ENCODE peak calls at places on chromosomes 2 and 18, in eight cellular contexts. F is esophagus muscularis mucosa, X is lower lobe of right lung, Z is GM23338, Q is fibroblast of lung, I is A549, E is heart left ventricle, S is neural progenitor cell. O is an unnamed sample. For H3K4me1, the result is how much of the 10 kb centered on the place peaks cover.

GRCh38 chr2:118665784-118666529 is 181.5 kb downstream of the EN1 start:
- DNase-seq in F (peak), X (no peak), Z (no peak), Q (no peak), I (no peak), E (no peak), S (no peak), O (no peak)

GRCh38 chr2:199456383-199457146 is 1.2 kb downstream of the SATB2 start:
- DNase-seq in F (no peak), X (no peak), Z (no peak), Q (no peak), I (no peak), E (no peak), S (peak), O (no peak)

GRCh38 chr2:186641807-186642321 is 52.0 kb upstream of the FAM171B start:
- DNase-seq in F (no peak), X (no peak), Z (peak), Q (peak), I (peak), E (peak), S (peak), O (no peak)

GRCh38 chr2:108184421-108184820 is 55.3 kb upstream of the SULT1C3 start:
- DNase-seq in F (no peak), X (no peak), Z (peak), Q (peak), I (peak), E (no peak), S (peak), O (no peak)

GRCh38 chr2:75047907-75048625 is 89.6 kb downstream of the POLE4 start:
- DNase-seq in F (no peak), X (no peak), Z (no peak), Q (peak), I (peak), E (no peak), S (no peak), O (no peak)

GRCh38 chr2:39696072-39696471 is 30.4 kb downstream of the TMEM178A start:
- DNase-seq in F (no peak), X (no peak), Z (peak), Q (peak), I (peak), E (no peak), S (no peak), O (no peak)

GRCh38 chr2:121129692-121130091 is 155.3 kb downstream of the TFCP2L1 start:
- DNase-seq in F (no peak), X (no peak), Z (no peak), Q (no peak), I (no peak), E (no peak), S (no peak), O (no peak)

GRCh38 chr2:23684540-23685176 is 242.3 kb downstream of the ATAD2B start:
- DNase-seq in F (no peak), X (no peak), Z (no peak), Q (no peak), I (no peak), E (no peak), S (peak), O (no peak)

GRCh38 chr2:101473911-101474751 is 781 bp downstream of the RFX8 start:
- DNase-seq in F (no peak), X (peak), Z (peak), Q (peak), I (no peak), E (peak), S (peak), O (peak)

GRCh38 chr2:232137346-232137745 is 175.8 kb downstream of the DIS3L2 start:
- DNase-seq in F (no peak), X (no peak), Z (no peak), Q (no peak), I (no peak), E (no peak), S (no peak), O (no peak)

GRCh38 chr2:232139171-232139594 is 177.7 kb downstream of the DIS3L2 start:
- DNase-seq in F (no peak), X (no peak), Z (no peak), Q (no peak), I (no peak), E (no peak), S (no peak), O (no peak)

GRCh38 chr2:232138441-232138840 is 176.9 kb downstream of the DIS3L2 start:
- DNase-seq in F (no peak), X (no peak), Z (no peak), Q (no peak), I (no peak), E (no peak), S (no peak), O (no peak)

GRCh38 chr2:232139786-232140562 is 178.5 kb downstream of the DIS3L2 start:
- DNase-seq in F (no peak), X (no peak), Z (no peak), Q (no peak), I (no peak), E (no peak), S (no peak), O (no peak)

DNA sequence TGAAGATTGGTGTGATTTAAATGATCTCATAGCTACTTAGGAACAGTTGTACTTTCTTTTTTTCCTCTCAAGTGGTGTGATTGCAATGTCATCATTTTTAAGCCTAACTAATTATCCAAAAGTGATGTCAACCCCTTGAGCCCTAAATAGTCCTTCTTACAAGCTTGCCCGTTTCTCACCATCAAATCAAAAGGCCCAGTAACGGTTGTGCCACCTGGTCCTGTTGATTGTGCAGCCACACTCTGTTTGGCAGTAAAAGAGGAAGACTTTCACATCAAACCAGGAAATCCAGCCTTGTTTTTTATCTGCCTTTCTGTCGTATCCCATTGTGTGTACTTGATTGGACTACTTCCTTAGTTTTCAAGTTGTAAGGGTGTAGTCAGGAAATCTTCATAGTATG is 176.2 kb downstream of the DIS3L2 start:
- DNase-seq in F (no peak), X (no peak), Z (no peak), Q (no peak), I (no peak), E (no peak), S (no peak), O (no peak)
- H3K4me1 ChIP-seq in F (under half), X (under half), Z (under half), Q (under half), I (under half), E (under half), S (under half), O (under half)

GRCh38 chr2:84378960-84379359 is 80.1 kb downstream of the SUCLG1 start:
- DNase-seq in F (no peak), X (no peak), Z (no peak), Q (no peak), I (no peak), E (no peak), S (no peak), O (no peak)
- TF ChIP-seq CTCF in F (no peak), X (no peak), Z (no peak), Q (no peak), I (no peak), E (no peak), S (no peak), O (no peak)

GRCh38 chr18:58896734-58897508 is 32.2 kb downstream of the ZNF532 start:
- DNase-seq in F (no peak), X (no peak), Z (no peak), Q (no peak), I (no peak), E (no peak), S (no peak), O (no peak)

GRCh38 chr18:58893388-58894099 is 28.9 kb downstream of the ZNF532 start:
- DNase-seq in F (no peak), X (no peak), Z (no peak), Q (no peak), I (no peak), E (no peak), S (no peak), O (no peak)

GRCh38 chr18:58896268-58896667 is 31.6 kb downstream of the ZNF532 start:
- DNase-seq in F (no peak), X (no peak), Z (no peak), Q (no peak), I (no peak), E (no peak), S (no peak), O (no peak)

GRCh38 chr18:58894937-58895336 is 30.3 kb downstream of the ZNF532 start:
- DNase-seq in F (no peak), X (no peak), Z (no peak), Q (no peak), I (no peak), E (no peak), S (no peak), O (no peak)

GRCh38 chr18:58895385-58895784 is 30.7 kb downstream of the ZNF532 start:
- DNase-seq in F (no peak), X (no peak), Z (no peak), Q (no peak), I (no peak), E (no peak), S (no peak), O (no peak)
- H3K4me1 ChIP-seq in F (half or more), X (under half), Z (half or more), Q (under half), I (under half), E (half or more), S (under half), O (half or more)

DNA sequence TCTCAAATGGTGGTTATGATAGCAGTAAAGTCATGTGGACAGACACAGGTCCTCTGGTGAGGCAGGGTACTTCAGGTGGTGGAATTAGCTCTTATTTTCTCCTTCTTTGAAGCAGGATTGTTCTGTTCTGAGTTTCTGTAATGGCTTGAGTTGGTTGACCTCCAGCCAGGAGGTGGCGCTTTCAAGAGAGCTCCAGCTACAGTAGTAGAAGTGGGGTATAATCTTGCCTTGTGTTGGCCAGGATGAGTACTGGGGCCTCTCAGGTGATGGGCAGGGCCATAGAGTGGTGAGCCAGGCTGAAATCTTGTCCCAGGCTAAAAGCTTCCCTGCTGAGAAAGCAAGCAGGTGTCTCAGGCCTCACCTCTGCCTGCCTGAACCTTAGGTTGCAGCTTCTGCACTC is 52.5 kb upstream of the CSRNP3 start:
- DNase-seq in F (no peak), X (no peak), Z (no peak), Q (no peak), I (no peak), E (no peak), S (no peak), O (no peak)
- TF ChIP-seq CTCF in F (no peak), X (no peak), Z (peak), Q (no peak), I (no peak), E (no peak), S (no peak), O (no peak)